ENCODE peak calls at places on chromosomes 4 and X, in eight cellular contexts. Y is nucleus accumbens; W is NCI-H748 treated with DMSO at 0.1 percent for 48 hours; U is AG10803; K is HepG2; J is CD8-positive, alpha-beta memory T cell; O is cerebellum; X is mucosa of descending colon. Z is an unnamed sample.

GRCh38 chr4:53576676-53577372 is 14.5 kb downstream of the LNX1 start:
- DNase-seq in Y (no peak), W (no peak), U (no peak), K (no peak), J (no peak), O (no peak), X (no peak), Z (no peak)

GRCh38 chr4:98994474-98995182 is 893 bp upstream of the METAP1 start:
- DNase-seq in Y (no peak), W (no peak), U (peak), K (peak), J (no peak), O (peak), X (no peak), Z (no peak)

GRCh38 chr4:24137963-24138601 is 248.2 kb upstream of the PPARGC1A start:
- DNase-seq in Y (no peak), W (no peak), U (no peak), K (peak), J (no peak), O (no peak), X (peak), Z (no peak)

GRCh38 chrX:50609796-50610195 is 139.2 kb upstream of the DGKK start:
- DNase-seq in Y (no peak), W (no peak), U (peak), K (no peak), J (no peak), O (no peak), X (no peak), Z (no peak)

GRCh38 chrX:40299028-40299479 is 201.3 kb upstream of the BCOR start:
- DNase-seq in Y (no peak), W (no peak), U (peak), K (no peak), J (no peak), O (no peak), X (no peak), Z (no peak)

GRCh38 chr4:77157859-77158486 is 966 bp downstream of the CCNG2 start:
- DNase-seq in Y (peak), W (peak), U (peak), K (peak), J (peak), O (peak), X (peak), Z (peak)

GRCh38 chr4:5051692-5052423 is 578 bp downstream of the STK32B start:
- DNase-seq in Y (no peak), W (peak), U (peak), K (no peak), J (no peak), O (no peak), X (no peak), Z (no peak)

GRCh38 chr4:97150966-97151365 is 992.3 kb downstream of the STPG2 start:
- DNase-seq in Y (no peak), W (no peak), U (no peak), K (no peak), J (no peak), O (peak), X (no peak), Z (no peak)

GRCh38 chr4:76535603-76536380 is 100.8 kb downstream of the SHROOM3 start:
- DNase-seq in Y (no peak), W (no peak), U (peak), K (no peak), J (no peak), O (no peak), X (no peak), Z (no peak)

GRCh38 chr4:168498259-168498658 is 1.4 kb downstream of the PALLD start:
- DNase-seq in Y (no peak), W (no peak), U (no peak), K (no peak), J (no peak), O (no peak), X (no peak), Z (no peak)

GRCh38 chr4:108466936-108467902 is 153.2 kb upstream of the RPL34 start:
- DNase-seq in Y (no peak), W (no peak), U (peak), K (no peak), J (no peak), O (no peak), X (no peak), Z (no peak)

GRCh38 chr4:101711590-101712255 is 78.8 kb upstream of the BANK1 start:
- DNase-seq in Y (no peak), W (no peak), U (no peak), K (no peak), J (no peak), O (peak), X (no peak), Z (no peak)

GRCh38 chrX:125205084-125205917 is 114.4 kb upstream of the TEX13C start:
- DNase-seq in Y (peak), W (peak), U (peak), K (no peak), J (no peak), O (peak), X (peak), Z (no peak)

GRCh38 chr4:109332926-109333464 is 30.5 kb upstream of the COL25A1 start:
- DNase-seq in Y (no peak), W (no peak), U (peak), K (no peak), J (no peak), O (no peak), X (no peak), Z (no peak)

GRCh38 chrX:67779099-67779498 is 235.3 kb downstream of the AR start:
- DNase-seq in Y (no peak), W (no peak), U (no peak), K (no peak), J (no peak), O (no peak), X (no peak), Z (no peak)

GRCh38 chr4:151418385-151418784 is 9.4 kb downstream of the FHIP1A start:
- DNase-seq in Y (no peak), W (no peak), U (peak), K (peak), J (no peak), O (no peak), X (no peak), Z (no peak)

GRCh38 chr4:40150932-40151331 is 45.9 kb upstream of the RHOH start:
- DNase-seq in Y (no peak), W (no peak), U (no peak), K (no peak), J (no peak), O (no peak), X (no peak), Z (no peak)

GRCh38 chr4:6134612-6135220 is 65.6 kb downstream of the JAKMIP1 start:
- DNase-seq in Y (no peak), W (no peak), U (no peak), K (peak), J (peak), O (no peak), X (no peak), Z (peak)

GRCh38 chr4:7325541-7325940 is 109.2 kb downstream of the PSAPL1 start:
- DNase-seq in Y (no peak), W (no peak), U (no peak), K (no peak), J (no peak), O (no peak), X (no peak), Z (no peak)

GRCh38 chrX:63560601-63561218 is 209.6 kb upstream of the SPIN4 start:
- DNase-seq in Y (peak), W (peak), U (peak), K (peak), J (peak), O (peak), X (peak), Z (peak)

GRCh38 chrX:68365356-68365755 is 67.9 kb downstream of the OPHN1 start:
- DNase-seq in Y (no peak), W (no peak), U (peak), K (no peak), J (no peak), O (no peak), X (no peak), Z (no peak)

GRCh38 chrX:3166670-3167455 is 125.6 kb downstream of the ARSF start:
- DNase-seq in Y (no peak), W (no peak), U (no peak), K (no peak), J (no peak), O (no peak), X (no peak), Z (no peak)

GRCh38 chr4:99945718-99946345 is 586 bp downstream of the DNAJB14 start:
- DNase-seq in Y (no peak), W (no peak), U (peak), K (peak), J (no peak), O (peak), X (no peak), Z (no peak)

GRCh38 chr4:23837366-23837765 is 52.5 kb downstream of the PPARGC1A start:
- DNase-seq in Y (no peak), W (no peak), U (no peak), K (no peak), J (no peak), O (no peak), X (no peak), Z (no peak)

Z was measured in effector CD4-positive, alpha-beta T cell.